ENCODE peak calls at places on chromosomes 7 and 10, in nine cellular contexts. G is anterior cingulate cortex; E is H7; X is cerebellum; P is adrenal gland; C is A172; L is iris pigment epithelial cell; A is stimulated activated CD4-positive, alpha-beta T cell treated with anti-CD3 and anti-CD28 coated beads, Interleukin-12 subunit alpha, Interleukin-12 subunit beta, amount 100 ng/mL, for 48 hours; W is CD8-positive, alpha-beta memory T cell. N is an unnamed sample.

GRCh38 chr7:15504376-15504775 is 57.4 kb downstream of the AGMO start:
- DNase-seq in G (no peak), E (no peak), X (no peak), P (no peak), C (no peak), L (no peak), A (no peak), W (no peak), N (no peak)

GRCh38 chr7:88516424-88516823 is 209.7 kb upstream of the STEAP4 start:
- DNase-seq in G (no peak), E (no peak), X (no peak), P (no peak), C (no peak), L (no peak), A (no peak), W (no peak), N (no peak)

GRCh38 chr10:119348516-119349240 is 141.3 kb downstream of the GRK5 start:
- DNase-seq in G (no peak), E (no peak), X (no peak), P (no peak), C (no peak), L (peak; percentile 80), A (no peak), W (peak; percentile 18), N (no peak)

GRCh38 chr10:33099748-33100147 is 141.7 kb upstream of the ITGB1 start:
- DNase-seq in G (no peak), E (no peak), X (no peak), P (no peak), C (no peak), L (peak; percentile 77), A (no peak), W (no peak), N (no peak)

GRCh38 chr10:91043173-91043910 is 122.5 kb upstream of the ANKRD1 start:
- DNase-seq in G (no peak), E (no peak), X (no peak), P (peak; percentile 67), C (peak; percentile 47), L (peak; percentile 41), A (no peak), W (no peak), N (peak; percentile 23)

GRCh38 chr10:87817291-87817872 is 644 bp downstream of the ATAD1 start:
- DNase-seq in G (no peak), E (no peak), X (no peak), P (no peak), C (no peak), L (peak; percentile 20), A (no peak), W (no peak), N (no peak)

GRCh38 chr10:5666324-5667220 is at the start of gene ASB13:
- DNase-seq in G (peak; percentile 50), E (peak; percentile 93), X (peak; percentile 85), P (peak; percentile 75), C (peak; percentile 20), L (peak; percentile 22), A (no peak), W (no peak), N (peak; percentile 60)

GRCh38 chr7:140008755-140009610 is 53.8 kb downstream of the PARP12 start:
- DNase-seq in G (no peak), E (peak; percentile 24), X (no peak), P (no peak), C (no peak), L (no peak), A (no peak), W (no peak), N (no peak)

GRCh38 chr7:77320161-77320560 is 96.0 kb downstream of the GSAP start:
- DNase-seq in G (no peak), E (no peak), X (no peak), P (no peak), C (no peak), L (no peak), A (no peak), W (no peak), N (no peak)

GRCh38 chr7:117188949-117189348 is 133.9 kb downstream of the WNT2 start:
- DNase-seq in G (no peak), E (no peak), X (no peak), P (no peak), C (no peak), L (peak; percentile 61), A (no peak), W (no peak), N (no peak)

GRCh38 chr7:46715579-46715978 is 794.5 kb upstream of the IGFBP3 start:
- DNase-seq in G (no peak), E (no peak), X (no peak), P (no peak), C (no peak), L (peak; percentile 44), A (no peak), W (no peak), N (no peak)

GRCh38 chr7:33982425-33982786 is 77.1 kb downstream of the BMPER start:
- DNase-seq in G (no peak), E (peak; percentile 19), X (no peak), P (no peak), C (peak; percentile 83), L (peak; percentile 84), A (no peak), W (no peak), N (no peak)

GRCh38 chr10:61732635-61733278 is 70.0 kb downstream of the CABCOCO1 start:
- DNase-seq in G (no peak), E (no peak), X (no peak), P (no peak), C (no peak), L (no peak), A (no peak), W (no peak), N (no peak)

GRCh38 chr7:44279286-44279685 is 46.1 kb downstream of the CAMK2B start:
- DNase-seq in G (no peak), E (peak; percentile 52), X (no peak), P (peak; percentile 8), C (no peak), L (no peak), A (no peak), W (peak; percentile 20), N (no peak)

GRCh38 chr7:159114096-159114495 is 30.6 kb downstream of the VIPR2 start:
- DNase-seq in G (no peak), E (peak; percentile 66), X (no peak), P (no peak), C (no peak), L (no peak), A (no peak), W (no peak), N (no peak)

GRCh38 chr7:132666786-132667185 is 90.5 kb upstream of the PLXNA4 start:
- DNase-seq in G (no peak), E (no peak), X (no peak), P (no peak), C (no peak), L (no peak), A (no peak), W (no peak), N (no peak)

GRCh38 chr7:3234851-3235250 is 66.2 kb upstream of the SDK1 start:
- DNase-seq in G (no peak), E (no peak), X (no peak), P (no peak), C (no peak), L (no peak), A (no peak), W (no peak), N (no peak)

GRCh38 chr7:28941633-28942032 is 16.5 kb downstream of the TRIL start:
- DNase-seq in G (no peak), E (no peak), X (no peak), P (no peak), C (no peak), L (no peak), A (no peak), W (no peak), N (no peak)

GRCh38 chr7:105707967-105708580 is 126.8 kb upstream of the EFCAB10 start:
- DNase-seq in G (no peak), E (no peak), X (no peak), P (no peak), C (no peak), L (no peak), A (no peak), W (no peak), N (no peak)

N was measured in cerebellar cortex.